ENCODE peak calls at places on chromosomes 5 and 9, in four cellular contexts. L is activated CD4-positive, alpha-beta T cell treated with anti-CD3 and anti-CD28 coated beads for 24 hours; R is activated T-cell treated with anti-CD3 and anti-CD28 coated beads for 1 hour; E is M059J. N is an unnamed sample.

GRCh38 chr9:134641173-134641985 is at the start of gene COL5A1:
- DNase-seq in L (peak), R (peak), E (peak), N (peak)

GRCh38 chr9:136306691-136307208 is 2.9 kb upstream of the CCDC187 start:
- DNase-seq in L (no peak), R (no peak), E (peak), N (peak)

GRCh38 chr5:40736103-40736875 is 19.5 kb downstream of the TTC33 start:
- DNase-seq in L (no peak), R (no peak), E (peak), N (no peak)

GRCh38 chr5:150163035-150163434 is 3.5 kb upstream of the CDX1 start:
- DNase-seq in L (no peak), R (no peak), E (no peak), N (no peak)

GRCh38 chr5:98301567-98301966 is 471.9 kb upstream of the RGMB start:
- DNase-seq in L (no peak), R (no peak), E (no peak), N (no peak)

GRCh38 chr5:87020099-87020934 is 247.4 kb upstream of the RASA1 start:
- DNase-seq in L (no peak), R (no peak), E (peak), N (no peak)

GRCh38 chr5:167634432-167634831 is 657.0 kb upstream of the WWC1 start:
- DNase-seq in L (no peak), R (no peak), E (peak), N (no peak)

GRCh38 chr5:107369622-107370021 is 301.1 kb downstream of the EFNA5 start:
- DNase-seq in L (no peak), R (no peak), E (no peak), N (no peak)

N was measured in MG63.